ENCODE peak calls at places on chromosomes 6 and 20, in seven cellular contexts. R, X, D, H, J, O and I are unnamed samples.

GRCh38 chr6:28137458-28138020 is 4.1 kb upstream of the ZKSCAN8 start:
- DNase-seq in R (no peak), X (no peak), D (no peak), H (no peak), J (no peak), O (peak), I (peak)

GRCh38 chr6:140897804-140898573 is 1234.7 kb upstream of the GJE1 start:
- DNase-seq in R (peak), X (no peak), D (peak), H (no peak), J (no peak), O (no peak), I (no peak)

GRCh38 chr6:20755631-20756030 is 221.4 kb downstream of the CDKAL1 start:
- DNase-seq in R (no peak), X (no peak), D (no peak), H (no peak), J (no peak), O (no peak), I (no peak)

GRCh38 chr20:39670987-39671386 is 708.8 kb downstream of the DHX35 start:
- DNase-seq in R (no peak), X (no peak), D (no peak), H (no peak), J (no peak), O (no peak), I (no peak)

GRCh38 chr6:129750390-129750789 is 40.4 kb upstream of the ARHGAP18 start:
- DNase-seq in R (no peak), X (no peak), D (no peak), H (no peak), J (no peak), O (no peak), I (no peak)

GRCh38 chr20:51494241-51495110 is 48.0 kb downstream of the NFATC2 start:
- DNase-seq in R (no peak), X (no peak), D (no peak), H (no peak), J (no peak), O (no peak), I (no peak)

GRCh38 chr20:59144179-59144830 is 19.3 kb upstream of the ZNF831 start:
- DNase-seq in R (no peak), X (no peak), D (no peak), H (no peak), J (no peak), O (no peak), I (no peak)

GRCh38 chr6:151803743-151804142 is 3.7 kb upstream of the ESR1 start:
- DNase-seq in R (no peak), X (no peak), D (peak), H (no peak), J (no peak), O (no peak), I (no peak)

GRCh38 chr6:31362751-31363150 is 5.8 kb upstream of the HLA-B start:
- DNase-seq in R (no peak), X (no peak), D (no peak), H (no peak), J (no peak), O (no peak), I (no peak)

GRCh38 chr6:162074641-162075040 is 652.9 kb downstream of the PRKN start:
- DNase-seq in R (no peak), X (no peak), D (no peak), H (no peak), J (no peak), O (no peak), I (no peak)

GRCh38 chr20:43947316-43947710 is 32.7 kb downstream of the TOX2 start:
- DNase-seq in R (no peak), X (no peak), D (no peak), H (no peak), J (no peak), O (no peak), I (no peak)
- TF ChIP-seq TAF1 in R (no peak), X (no peak), D (no peak), H (no peak), J (no peak), O (no peak), I (no peak)

DNA sequence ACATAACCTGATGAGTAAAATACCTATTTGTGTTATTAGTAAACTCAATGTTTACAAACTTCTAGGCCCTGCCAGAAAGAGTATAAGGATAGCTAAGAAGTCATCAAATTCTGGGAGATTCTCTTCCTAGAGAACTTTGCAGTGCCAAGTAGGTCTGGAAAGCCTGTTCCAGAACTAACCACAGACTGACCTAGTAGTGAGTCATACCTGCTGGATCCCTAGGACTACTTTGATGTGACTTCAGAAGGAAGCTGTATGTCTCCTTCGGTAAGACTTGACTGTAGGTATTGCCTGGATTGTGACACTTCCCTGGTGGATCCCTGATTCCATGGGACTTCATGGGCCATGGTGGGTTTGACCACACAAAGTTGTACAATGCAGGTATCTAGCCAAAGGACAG is 131.7 kb downstream of the DNAH8 start:
- DNase-seq in R (no peak), X (no peak), D (no peak), H (no peak), J (no peak), O (no peak), I (no peak)
- TF ChIP-seq TAF1 in R (no peak), X (no peak), D (no peak), H (no peak), J (no peak), O (no peak), I (no peak)

GRCh38 chr20:62761058-62761758 is 35.1 kb upstream of the MRGBP start:
- DNase-seq in R (no peak), X (no peak), D (no peak), H (no peak), J (no peak), O (no peak), I (no peak)
- TF ChIP-seq TAF1 in R (no peak), X (no peak), D (no peak), H (no peak), J (no peak), O (no peak), I (no peak)

DNA sequence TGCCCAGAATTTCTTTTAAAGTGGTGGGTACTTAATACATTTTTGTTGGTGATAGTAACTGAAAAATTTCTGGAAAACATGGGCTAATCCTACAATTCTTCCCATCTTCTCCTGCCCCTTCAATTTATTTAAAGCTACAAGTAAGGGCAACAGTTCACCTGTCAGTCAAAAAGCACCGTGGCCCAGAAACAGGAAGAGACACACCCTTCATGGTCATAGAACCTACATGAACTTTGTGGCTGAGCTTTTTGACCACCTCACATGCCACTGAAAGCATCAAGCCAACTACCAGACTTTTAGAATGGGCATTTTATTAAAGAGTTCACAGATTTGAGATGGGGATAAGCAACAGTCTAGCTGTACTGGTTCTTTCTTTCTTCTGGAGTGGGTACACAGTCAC is 201.1 kb upstream of the CNR1 start:
- DNase-seq in R (no peak), X (no peak), D (no peak), H (no peak), J (no peak), O (no peak), I (no peak)
- TF ChIP-seq TAF1 in R (no peak), X (no peak), D (no peak), H (no peak), J (no peak), O (no peak), I (no peak)

GRCh38 chr6:34152042-34152524 is 6.2 kb upstream of the GRM4 start:
- DNase-seq in R (no peak), X (peak), D (no peak), H (peak), J (no peak), O (no peak), I (peak)
- TF ChIP-seq TAF1 in R (no peak), X (no peak), D (no peak), H (no peak), J (no peak), O (no peak), I (no peak)

GRCh38 chr20:3171391-3172125 is 1.8 kb downstream of the LZTS3 start:
- DNase-seq in R (no peak), X (no peak), D (no peak), H (peak), J (no peak), O (no peak), I (no peak)

GRCh38 chr20:3173582-3174441 is 463 bp upstream of the LZTS3 start:
- DNase-seq in R (peak), X (peak), D (peak), H (peak), J (peak), O (no peak), I (peak)

GRCh38 chr20:3174442-3175263 is 1.3 kb upstream of the LZTS3 start:
- DNase-seq in R (no peak), X (no peak), D (no peak), H (no peak), J (no peak), O (no peak), I (no peak)

GRCh38 chr20:3172126-3172932 is 1.0 kb downstream of the LZTS3 start:
- DNase-seq in R (no peak), X (no peak), D (no peak), H (no peak), J (no peak), O (no peak), I (no peak)

GRCh38 chr20:3172933-3173581 is at the start of gene LZTS3:
- DNase-seq in R (peak), X (peak), D (peak), H (peak), J (peak), O (no peak), I (peak)
- TF ChIP-seq TAF1 in R (no peak), X (peak), D (no peak), H (no peak), J (no peak), O (no peak), I (no peak)

GRCh38 chr6:6885521-6886088 is 222.2 kb upstream of the RREB1 start:
- DNase-seq in R (no peak), X (no peak), D (no peak), H (no peak), J (no peak), O (no peak), I (no peak)
- TF ChIP-seq TAF1 in R (no peak), X (no peak), D (no peak), H (no peak), J (no peak), O (no peak), I (no peak)